ENCODE peak calls at places on chromosomes 6 and 20, in eight cellular contexts. R is transverse colon, P is stomach, B is tibial artery, L is endodermal cell, M is kidney, H is right atrium auricular region, Q is A549. J is an unnamed sample.
A peak's percentile ranks its signal among the peaks of the same experiment; 100 is the strongest.

GRCh38 chr6:26304213-26305096 is 60.5 kb upstream of the BTN3A2 start:
- DNase-seq in R (peak; percentile 32), P (no peak), B (peak; percentile 50), L (no peak), M (peak; percentile 71), H (peak; percentile 66), Q (no peak), J (peak; percentile 72)

GRCh38 chr6:13913226-13914001 is 11.3 kb upstream of the RNF182 start:
- DNase-seq in R (no peak), P (no peak), B (no peak), L (no peak), M (no peak), H (no peak), Q (no peak), J (no peak)

GRCh38 chr20:8078528-8078914 is 53.5 kb upstream of the PLCB1 start:
- DNase-seq in R (no peak), P (no peak), B (no peak), L (no peak), M (no peak), H (no peak), Q (no peak), J (no peak)

GRCh38 chr20:43949741-43950618 is 35.3 kb downstream of the TOX2 start:
- DNase-seq in R (peak; percentile 59), P (peak; percentile 52), B (peak; percentile 37), L (no peak), M (no peak), H (no peak), Q (no peak), J (peak; percentile 54)

GRCh38 chr6:36075656-36076055 is 48.0 kb downstream of the MAPK14 start:
- DNase-seq in R (no peak), P (no peak), B (no peak), L (peak; percentile 52), M (no peak), H (no peak), Q (peak; percentile 21), J (no peak)

GRCh38 chr6:5143625-5144311 is 58.6 kb downstream of the PPP1R3G start:
- DNase-seq in R (peak; percentile 88), P (peak; percentile 89), B (peak; percentile 86), L (peak; percentile 93), M (peak; percentile 91), H (peak; percentile 90), Q (peak; percentile 44), J (peak; percentile 83)

GRCh38 chr6:13285705-13286104 is 42.6 kb downstream of the TBC1D7 start:
- DNase-seq in R (no peak), P (no peak), B (no peak), L (no peak), M (no peak), H (no peak), Q (no peak), J (no peak)

GRCh38 chr20:53711333-53712211 is 117.9 kb upstream of the ZNF217 start:
- DNase-seq in R (no peak), P (no peak), B (no peak), L (no peak), M (no peak), H (no peak), Q (no peak), J (no peak)

GRCh38 chr20:4625687-4626086 is 96.0 kb upstream of the PRND start:
- DNase-seq in R (no peak), P (no peak), B (no peak), L (no peak), M (no peak), H (no peak), Q (no peak), J (no peak)

GRCh38 chr6:11096109-11096508 is 2.5 kb downstream of the SMIM13 start:
- DNase-seq in R (peak; percentile 28), P (no peak), B (no peak), L (peak; percentile 77), M (no peak), H (no peak), Q (peak; percentile 53), J (peak; percentile 72)

GRCh38 chr20:63695419-63696310 is 787 bp upstream of the TNFRSF6B start:
- DNase-seq in R (no peak), P (peak; percentile 46), B (no peak), L (peak; percentile 43), M (peak; percentile 78), H (no peak), Q (no peak), J (no peak)

GRCh38 chr6:130105996-130106704 is 87.8 kb downstream of the L3MBTL3 start:
- DNase-seq in R (no peak), P (no peak), B (no peak), L (no peak), M (no peak), H (no peak), Q (no peak), J (no peak)

GRCh38 chr20:21006611-21007010 is 99.5 kb downstream of the LINC00237 start:
- DNase-seq in R (no peak), P (no peak), B (no peak), L (no peak), M (no peak), H (no peak), Q (no peak), J (no peak)

GRCh38 chr6:9896806-9897205 is 518.1 kb downstream of the TFAP2A start:
- DNase-seq in R (no peak), P (no peak), B (no peak), L (no peak), M (no peak), H (no peak), Q (no peak), J (no peak)

GRCh38 chr6:90222724-90223198 is 73.9 kb downstream of the BACH2 start:
- DNase-seq in R (no peak), P (no peak), B (no peak), L (no peak), M (no peak), H (no peak), Q (peak; percentile 9), J (no peak)

GRCh38 chr6:40597301-40597700 is 10.1 kb upstream of the LRFN2 start:
- DNase-seq in R (no peak), P (no peak), B (no peak), L (no peak), M (no peak), H (no peak), Q (no peak), J (no peak)

GRCh38 chr20:49452011-49452482 is 30.4 kb downstream of the KCNB1 start:
- DNase-seq in R (no peak), P (no peak), B (no peak), L (no peak), M (no peak), H (no peak), Q (no peak), J (no peak)

GRCh38 chr6:106939208-106939607 is 35.3 kb downstream of the CD24 start:
- DNase-seq in R (no peak), P (no peak), B (no peak), L (no peak), M (no peak), H (no peak), Q (no peak), J (no peak)

GRCh38 chr6:42451146-42451594 is 556 bp downstream of the TRERF1 start:
- DNase-seq in R (no peak), P (no peak), B (no peak), L (no peak), M (no peak), H (no peak), Q (no peak), J (no peak)

DNA sequence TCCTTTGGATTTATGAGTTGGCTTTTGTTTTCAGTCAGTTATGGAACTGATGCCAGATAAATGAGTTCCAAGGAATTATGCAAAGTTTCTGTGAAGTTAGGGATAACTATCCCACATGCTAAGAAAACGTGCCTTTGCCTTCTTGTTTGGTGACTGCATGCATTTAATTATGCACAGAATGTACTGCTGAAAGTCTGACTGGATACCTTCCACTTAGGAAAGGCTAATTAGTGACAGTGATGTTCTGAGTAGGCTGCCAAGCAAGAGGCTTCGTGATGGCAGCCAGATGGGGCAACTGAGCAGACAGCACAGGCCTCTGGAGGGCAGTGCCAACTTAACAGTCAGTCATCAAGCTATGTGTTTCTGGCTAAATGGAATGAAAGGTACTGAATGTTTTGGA is 289.9 kb downstream of the CD109 start:
- DNase-seq in R (no peak), P (no peak), B (no peak), L (peak; percentile 58), M (no peak), H (no peak), Q (no peak), J (no peak)
- TF ChIP-seq CTCF in R (no peak), P (no peak), B (no peak), L (peak; percentile 61), M (no peak), H (no peak), Q (peak; percentile 15), J (peak; percentile 62)

DNA sequence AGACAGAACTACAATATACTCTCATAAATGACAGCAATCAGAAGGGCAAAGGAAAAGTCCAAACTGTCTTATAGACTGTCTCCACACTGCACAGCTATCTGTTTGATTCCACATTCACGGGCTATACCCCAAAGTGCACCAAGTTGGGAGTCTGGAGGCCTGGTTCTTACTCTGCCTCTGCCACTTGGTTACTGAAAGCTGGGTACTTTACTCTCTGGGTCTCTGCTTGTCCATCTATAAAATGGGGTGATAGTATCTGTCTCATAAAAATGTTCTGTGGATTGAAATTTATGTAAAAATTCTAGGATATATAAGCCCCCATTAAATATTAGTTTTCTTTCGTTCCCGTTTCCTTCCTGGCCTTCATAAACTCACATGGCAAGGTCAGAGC is 86.5 kb downstream of the CD164 start:
- DNase-seq in R (no peak), P (no peak), B (no peak), L (no peak), M (no peak), H (no peak), Q (no peak), J (no peak)
- H3K27ac ChIP-seq in R (peak overlapping the region; percentile 81), P (peak overlapping the region; percentile 64), B (no peak overlapping the region), L (no peak overlapping the region), M (no peak overlapping the region), H (no peak overlapping the region), Q (no peak overlapping the region), J (no peak overlapping the region)

GRCh38 chr6:100371591-100371990 is 93.1 kb downstream of the SIM1 start:
- DNase-seq in R (no peak), P (no peak), B (no peak), L (no peak), M (no peak), H (no peak), Q (no peak), J (no peak)

GRCh38 chr6:100372326-100372725 is 92.4 kb downstream of the SIM1 start:
- DNase-seq in R (no peak), P (no peak), B (no peak), L (no peak), M (no peak), H (no peak), Q (no peak), J (no peak)

GRCh38 chr6:100376103-100376502 is 88.6 kb downstream of the SIM1 start:
- DNase-seq in R (no peak), P (no peak), B (no peak), L (peak; percentile 59), M (no peak), H (no peak), Q (no peak), J (no peak)

GRCh38 chr6:100366419-100366818 is 98.3 kb downstream of the SIM1 start:
- DNase-seq in R (no peak), P (no peak), B (no peak), L (no peak), M (no peak), H (no peak), Q (no peak), J (peak; percentile 29)

GRCh38 chr6:100370265-100370664 is 94.5 kb downstream of the SIM1 start:
- DNase-seq in R (no peak), P (no peak), B (no peak), L (no peak), M (no peak), H (no peak), Q (no peak), J (no peak)
- TF ChIP-seq CTCF in R (no peak), P (no peak), B (no peak), L (peak; percentile 64), M (no peak), H (no peak), Q (peak; percentile 17), J (peak; percentile 24)

GRCh38 chr6:140071115-140071514 is 696.7 kb upstream of the CITED2 start:
- DNase-seq in R (no peak), P (no peak), B (no peak), L (no peak), M (no peak), H (no peak), Q (no peak), J (peak; percentile 83)
- H3K27ac ChIP-seq in R (peak overlapping the region; percentile 4), P (peak overlapping the region; percentile 40), B (peak overlapping the region; percentile 14), L (no peak overlapping the region), M (no peak overlapping the region), H (no peak overlapping the region), Q (peak overlapping the region; percentile 49), J (peak overlapping the region; percentile 76)

J was measured in brain microvascular endothelial cell.